ENCODE peak calls at places on chromosomes 6 and 20, in eight cellular contexts. One of them, this sample, is unnamed.
A peak's percentile ranks its signal among the peaks of the same experiment; 100 is the strongest.

GRCh38 chr20:46981184-46981583 is 86.5 kb downstream of the EYA2 start:
- DNase-seq in amygdala: no peak
- DNase-seq in RWPE1: no peak
- DNase-seq in skeletal muscle cell: no peak
- DNase-seq in naive thymus-derived CD4-positive, alpha-beta T cell: no peak
- DNase-seq in T follicular helper cell: no peak
- DNase-seq in fibroblast of lung: no peak
- DNase-seq in G401: no peak
- DNase-seq in this sample: no peak

GRCh38 chr6:40302856-40303449 is 284.2 kb downstream of the LRFN2 start:
- DNase-seq in amygdala: no peak
- DNase-seq in RWPE1: no peak
- DNase-seq in skeletal muscle cell: no peak
- DNase-seq in naive thymus-derived CD4-positive, alpha-beta T cell: no peak
- DNase-seq in T follicular helper cell: no peak
- DNase-seq in fibroblast of lung: no peak
- DNase-seq in G401: peak; percentile 94
- DNase-seq in this sample: no peak

GRCh38 chr6:170165085-170165484 is 125.8 kb downstream of the DLL1 start:
- DNase-seq in amygdala: no peak
- DNase-seq in RWPE1: no peak
- DNase-seq in skeletal muscle cell: no peak
- DNase-seq in naive thymus-derived CD4-positive, alpha-beta T cell: no peak
- DNase-seq in T follicular helper cell: no peak
- DNase-seq in fibroblast of lung: no peak
- DNase-seq in G401: no peak
- DNase-seq in this sample: no peak

GRCh38 chr6:163671791-163672190 is 257.3 kb downstream of the QKI start:
- DNase-seq in amygdala: no peak
- DNase-seq in RWPE1: no peak
- DNase-seq in skeletal muscle cell: no peak
- DNase-seq in naive thymus-derived CD4-positive, alpha-beta T cell: no peak
- DNase-seq in T follicular helper cell: no peak
- DNase-seq in fibroblast of lung: no peak
- DNase-seq in G401: no peak
- DNase-seq in this sample: no peak

GRCh38 chr20:58649288-58650180 is 1.5 kb upstream of the STX16 start:
- DNase-seq in amygdala: no peak
- DNase-seq in RWPE1: no peak
- DNase-seq in skeletal muscle cell: no peak
- DNase-seq in naive thymus-derived CD4-positive, alpha-beta T cell: peak; percentile 36
- DNase-seq in T follicular helper cell: peak; percentile 13
- DNase-seq in fibroblast of lung: no peak
- DNase-seq in G401: no peak
- DNase-seq in this sample: peak; percentile 29

GRCh38 chr20:49740807-49741206 is 27.1 kb upstream of the B4GALT5 start:
- DNase-seq in amygdala: no peak
- DNase-seq in RWPE1: no peak
- DNase-seq in skeletal muscle cell: no peak
- DNase-seq in naive thymus-derived CD4-positive, alpha-beta T cell: no peak
- DNase-seq in T follicular helper cell: no peak
- DNase-seq in fibroblast of lung: no peak
- DNase-seq in G401: no peak
- DNase-seq in this sample: no peak

GRCh38 chr20:8601542-8601912 is 467.4 kb upstream of the PLCB4 start:
- DNase-seq in amygdala: no peak
- DNase-seq in RWPE1: peak; percentile 16
- DNase-seq in skeletal muscle cell: no peak
- DNase-seq in naive thymus-derived CD4-positive, alpha-beta T cell: no peak
- DNase-seq in T follicular helper cell: no peak
- DNase-seq in fibroblast of lung: no peak
- DNase-seq in G401: peak; percentile 9
- DNase-seq in this sample: no peak

GRCh38 chr6:90062667-90063066 is 168.4 kb downstream of the GJA10 start:
- DNase-seq in amygdala: no peak
- DNase-seq in RWPE1: peak; percentile 25
- DNase-seq in skeletal muscle cell: no peak
- DNase-seq in naive thymus-derived CD4-positive, alpha-beta T cell: no peak
- DNase-seq in T follicular helper cell: no peak
- DNase-seq in fibroblast of lung: peak; percentile 22
- DNase-seq in G401: peak; percentile 50
- DNase-seq in this sample: no peak

GRCh38 chr20:20102859-20103258 is 50.5 kb downstream of the CFAP61 start:
- DNase-seq in amygdala: no peak
- DNase-seq in RWPE1: no peak
- DNase-seq in skeletal muscle cell: no peak
- DNase-seq in naive thymus-derived CD4-positive, alpha-beta T cell: no peak
- DNase-seq in T follicular helper cell: no peak
- DNase-seq in fibroblast of lung: no peak
- DNase-seq in G401: no peak
- DNase-seq in this sample: no peak

GRCh38 chr20:45341939-45342862 is 6.0 kb downstream of the SDC4 start:
- DNase-seq in amygdala: peak; percentile 57
- DNase-seq in RWPE1: peak; percentile 55
- DNase-seq in skeletal muscle cell: no peak
- DNase-seq in naive thymus-derived CD4-positive, alpha-beta T cell: no peak
- DNase-seq in T follicular helper cell: no peak
- DNase-seq in fibroblast of lung: peak; percentile 79
- DNase-seq in G401: peak; percentile 70
- DNase-seq in this sample: no peak

GRCh38 chr6:27757307-27757706 is 154.9 kb downstream of the OR2B2 start:
- DNase-seq in amygdala: no peak
- DNase-seq in RWPE1: no peak
- DNase-seq in skeletal muscle cell: no peak
- DNase-seq in naive thymus-derived CD4-positive, alpha-beta T cell: peak; percentile 47
- DNase-seq in T follicular helper cell: peak; percentile 25
- DNase-seq in fibroblast of lung: no peak
- DNase-seq in G401: peak; percentile 25
- DNase-seq in this sample: no peak

GRCh38 chr20:57247292-57247975 is 19.0 kb downstream of the BMP7 start:
- DNase-seq in amygdala: no peak
- DNase-seq in RWPE1: no peak
- DNase-seq in skeletal muscle cell: no peak
- DNase-seq in naive thymus-derived CD4-positive, alpha-beta T cell: no peak
- DNase-seq in T follicular helper cell: no peak
- DNase-seq in fibroblast of lung: no peak
- DNase-seq in G401: no peak
- DNase-seq in this sample: no peak

GRCh38 chr6:116564296-116564695 is 7.0 kb upstream of the RWDD1 start:
- DNase-seq in amygdala: no peak
- DNase-seq in RWPE1: no peak
- DNase-seq in skeletal muscle cell: no peak
- DNase-seq in naive thymus-derived CD4-positive, alpha-beta T cell: no peak
- DNase-seq in T follicular helper cell: no peak
- DNase-seq in fibroblast of lung: peak; percentile 86
- DNase-seq in G401: no peak
- DNase-seq in this sample: no peak

GRCh38 chr6:151070666-151071065 is 169.1 kb upstream of the AKAP12 start:
- DNase-seq in amygdala: no peak
- DNase-seq in RWPE1: no peak
- DNase-seq in skeletal muscle cell: no peak
- DNase-seq in naive thymus-derived CD4-positive, alpha-beta T cell: no peak
- DNase-seq in T follicular helper cell: no peak
- DNase-seq in fibroblast of lung: peak; percentile 85
- DNase-seq in G401: no peak
- DNase-seq in this sample: no peak

GRCh38 chr6:45305546-45305945 is 22.6 kb upstream of the RUNX2 start:
- DNase-seq in amygdala: no peak
- DNase-seq in RWPE1: no peak
- DNase-seq in skeletal muscle cell: peak; percentile 0
- DNase-seq in naive thymus-derived CD4-positive, alpha-beta T cell: no peak
- DNase-seq in T follicular helper cell: no peak
- DNase-seq in fibroblast of lung: peak; percentile 38
- DNase-seq in G401: no peak
- DNase-seq in this sample: no peak

GRCh38 chr20:42795399-42795798 is 394.3 kb downstream of the PTPRT start:
- DNase-seq in amygdala: no peak
- DNase-seq in RWPE1: no peak
- DNase-seq in skeletal muscle cell: no peak
- DNase-seq in naive thymus-derived CD4-positive, alpha-beta T cell: no peak
- DNase-seq in T follicular helper cell: no peak
- DNase-seq in fibroblast of lung: no peak
- DNase-seq in G401: no peak
- DNase-seq in this sample: no peak

GRCh38 chr6:67680297-67680932 is 954.7 kb upstream of the ADGRB3 start:
- DNase-seq in amygdala: no peak
- DNase-seq in RWPE1: no peak
- DNase-seq in skeletal muscle cell: peak; percentile 28
- DNase-seq in naive thymus-derived CD4-positive, alpha-beta T cell: no peak
- DNase-seq in T follicular helper cell: no peak
- DNase-seq in fibroblast of lung: peak; percentile 64
- DNase-seq in G401: no peak
- DNase-seq in this sample: no peak

GRCh38 chr20:19977373-19977770 is 39.8 kb upstream of the NAA20 start:
- DNase-seq in amygdala: no peak
- DNase-seq in RWPE1: peak; percentile 34
- DNase-seq in skeletal muscle cell: no peak
- DNase-seq in naive thymus-derived CD4-positive, alpha-beta T cell: no peak
- DNase-seq in T follicular helper cell: no peak
- DNase-seq in fibroblast of lung: peak; percentile 77
- DNase-seq in G401: no peak
- DNase-seq in this sample: no peak

GRCh38 chr6:85428486-85428885 is 21.4 kb upstream of the NT5E start:
- DNase-seq in amygdala: no peak
- DNase-seq in RWPE1: no peak
- DNase-seq in skeletal muscle cell: no peak
- DNase-seq in naive thymus-derived CD4-positive, alpha-beta T cell: no peak
- DNase-seq in T follicular helper cell: no peak
- DNase-seq in fibroblast of lung: no peak
- DNase-seq in G401: no peak
- DNase-seq in this sample: no peak

GRCh38 chr6:138517635-138518034 is 18.3 kb upstream of the NHSL1 start:
- DNase-seq in amygdala: no peak
- DNase-seq in RWPE1: peak; percentile 34
- DNase-seq in skeletal muscle cell: no peak
- DNase-seq in naive thymus-derived CD4-positive, alpha-beta T cell: peak; percentile 26
- DNase-seq in T follicular helper cell: peak; percentile 33
- DNase-seq in fibroblast of lung: peak; percentile 27
- DNase-seq in G401: peak; percentile 53
- DNase-seq in this sample: peak; percentile 29

GRCh38 chr6:151514000-151514730 is 20.3 kb downstream of the CCDC170 start:
- DNase-seq in amygdala: no peak
- DNase-seq in RWPE1: no peak
- DNase-seq in skeletal muscle cell: no peak
- DNase-seq in naive thymus-derived CD4-positive, alpha-beta T cell: no peak
- DNase-seq in T follicular helper cell: no peak
- DNase-seq in fibroblast of lung: peak; percentile 18
- DNase-seq in G401: no peak
- DNase-seq in this sample: no peak

GRCh38 chr6:134532694-134533624 is 215.0 kb upstream of the SGK1 start:
- DNase-seq in amygdala: no peak
- DNase-seq in RWPE1: no peak
- DNase-seq in skeletal muscle cell: no peak
- DNase-seq in naive thymus-derived CD4-positive, alpha-beta T cell: no peak
- DNase-seq in T follicular helper cell: no peak
- DNase-seq in fibroblast of lung: peak; percentile 37
- DNase-seq in G401: no peak
- DNase-seq in this sample: no peak

GRCh38 chr20:40090236-40090635 is 598.8 kb downstream of the MAFB start:
- DNase-seq in amygdala: no peak
- DNase-seq in RWPE1: no peak
- DNase-seq in skeletal muscle cell: no peak
- DNase-seq in naive thymus-derived CD4-positive, alpha-beta T cell: no peak
- DNase-seq in T follicular helper cell: no peak
- DNase-seq in fibroblast of lung: no peak
- DNase-seq in G401: no peak
- DNase-seq in this sample: no peak

GRCh38 chr6:126913658-126914057 is 204.8 kb upstream of the RSPO3 start:
- DNase-seq in amygdala: no peak
- DNase-seq in RWPE1: no peak
- DNase-seq in skeletal muscle cell: no peak
- DNase-seq in naive thymus-derived CD4-positive, alpha-beta T cell: no peak
- DNase-seq in T follicular helper cell: no peak
- DNase-seq in fibroblast of lung: no peak
- DNase-seq in G401: no peak
- DNase-seq in this sample: no peak

GRCh38 chr20:62025832-62026563 is 39.7 kb downstream of the TAF4 start:
- DNase-seq in amygdala: no peak
- DNase-seq in RWPE1: no peak
- DNase-seq in skeletal muscle cell: peak; percentile 47
- DNase-seq in naive thymus-derived CD4-positive, alpha-beta T cell: peak; percentile 52
- DNase-seq in T follicular helper cell: no peak
- DNase-seq in fibroblast of lung: peak; percentile 46
- DNase-seq in G401: peak; percentile 78
- DNase-seq in this sample: peak; percentile 19

GRCh38 chr20:20167704-20168103 is 115.4 kb downstream of the CFAP61 start:
- DNase-seq in amygdala: no peak
- DNase-seq in RWPE1: no peak
- DNase-seq in skeletal muscle cell: no peak
- DNase-seq in naive thymus-derived CD4-positive, alpha-beta T cell: no peak
- DNase-seq in T follicular helper cell: no peak
- DNase-seq in fibroblast of lung: no peak
- DNase-seq in G401: no peak
- DNase-seq in this sample: no peak

GRCh38 chr6:110298916-110299315 is 59.2 kb downstream of the METTL24 start:
- DNase-seq in amygdala: no peak
- DNase-seq in RWPE1: no peak
- DNase-seq in skeletal muscle cell: no peak
- DNase-seq in naive thymus-derived CD4-positive, alpha-beta T cell: no peak
- DNase-seq in T follicular helper cell: no peak
- DNase-seq in fibroblast of lung: no peak
- DNase-seq in G401: no peak
- DNase-seq in this sample: no peak

GRCh38 chr6:133947302-133947900 is 5.6 kb upstream of the TBPL1 start:
- DNase-seq in amygdala: no peak
- DNase-seq in RWPE1: no peak
- DNase-seq in skeletal muscle cell: no peak
- DNase-seq in naive thymus-derived CD4-positive, alpha-beta T cell: no peak
- DNase-seq in T follicular helper cell: no peak
- DNase-seq in fibroblast of lung: no peak
- DNase-seq in G401: peak; percentile 86
- DNase-seq in this sample: no peak

GRCh38 chr20:37220796-37221195 is 40.8 kb downstream of the GHRH start:
- DNase-seq in amygdala: no peak
- DNase-seq in RWPE1: no peak
- DNase-seq in skeletal muscle cell: peak; percentile 20
- DNase-seq in naive thymus-derived CD4-positive, alpha-beta T cell: no peak
- DNase-seq in T follicular helper cell: no peak
- DNase-seq in fibroblast of lung: no peak
- DNase-seq in G401: no peak
- DNase-seq in this sample: no peak

GRCh38 chr6:106685833-106686232 is 56.5 kb downstream of the QRSL1 start:
- DNase-seq in amygdala: no peak
- DNase-seq in RWPE1: no peak
- DNase-seq in skeletal muscle cell: peak; percentile 19
- DNase-seq in naive thymus-derived CD4-positive, alpha-beta T cell: no peak
- DNase-seq in T follicular helper cell: no peak
- DNase-seq in fibroblast of lung: peak; percentile 32
- DNase-seq in G401: no peak
- DNase-seq in this sample: no peak

GRCh38 chr6:158018370-158018771 is 36.7 kb downstream of the SYNJ2 start:
- DNase-seq in amygdala: no peak
- DNase-seq in RWPE1: no peak
- DNase-seq in skeletal muscle cell: no peak
- DNase-seq in naive thymus-derived CD4-positive, alpha-beta T cell: no peak
- DNase-seq in T follicular helper cell: no peak
- DNase-seq in fibroblast of lung: peak; percentile 57
- DNase-seq in G401: peak; percentile 40
- DNase-seq in this sample: no peak

GRCh38 chr20:54643761-54644160 is 168.4 kb downstream of the DOK5 start:
- DNase-seq in amygdala: no peak
- DNase-seq in RWPE1: peak; percentile 54
- DNase-seq in skeletal muscle cell: peak; percentile 62
- DNase-seq in naive thymus-derived CD4-positive, alpha-beta T cell: no peak
- DNase-seq in T follicular helper cell: no peak
- DNase-seq in fibroblast of lung: peak; percentile 94
- DNase-seq in G401: no peak
- DNase-seq in this sample: no peak

GRCh38 chr6:24692003-24692402 is 25.1 kb downstream of the ACOT13 start:
- DNase-seq in amygdala: no peak
- DNase-seq in RWPE1: no peak
- DNase-seq in skeletal muscle cell: no peak
- DNase-seq in naive thymus-derived CD4-positive, alpha-beta T cell: no peak
- DNase-seq in T follicular helper cell: no peak
- DNase-seq in fibroblast of lung: no peak
- DNase-seq in G401: no peak
- DNase-seq in this sample: no peak

GRCh38 chr6:30541515-30542403 is 14.5 kb downstream of the GNL1 start:
- DNase-seq in amygdala: peak; percentile 68
- DNase-seq in RWPE1: peak; percentile 62
- DNase-seq in skeletal muscle cell: peak; percentile 58
- DNase-seq in naive thymus-derived CD4-positive, alpha-beta T cell: peak; percentile 73
- DNase-seq in T follicular helper cell: peak; percentile 66
- DNase-seq in fibroblast of lung: peak; percentile 82
- DNase-seq in G401: peak; percentile 88
- DNase-seq in this sample: peak; percentile 77

This sample was measured in T-cell.